ENCODE peak calls at places on chromosomes 13 and 19, in six cellular contexts. Q is brain microvascular endothelial cell, K is WTC11, L is AG04450, N is mesothelial cell of epicardium, F is heart right ventricle. T is an unnamed sample.
A peak's percentile ranks its signal among the peaks of the same experiment; 100 is the strongest.

GRCh38 chr13:57631607-57632275 is at the start of gene PCDH17:
- DNase-seq in K (peak; percentile 54), Q (peak; percentile 25), F (peak; percentile 73), L (no peak), N (peak; percentile 29), T (peak; percentile 50)

GRCh38 chr13:106281426-106281825 is 254.0 kb downstream of the EFNB2 start:
- DNase-seq in N (no peak), L (no peak), K (no peak), F (no peak), Q (no peak), T (no peak)

GRCh38 chr19:19402656-19403372 is 2.7 kb upstream of the GATAD2A start:
- DNase-seq in K (no peak), F (no peak), Q (no peak), L (no peak), N (no peak), T (no peak)

GRCh38 chr19:10001899-10002298 is 8.4 kb downstream of the COL5A3 start:
- DNase-seq in N (no peak), Q (no peak), F (peak; percentile 29), K (peak; percentile 75), L (no peak), T (no peak)

GRCh38 chr13:24251525-24251924 is 57.9 kb upstream of the C1QTNF9 start:
- DNase-seq in F (no peak), Q (no peak), N (no peak), K (no peak), L (no peak), T (no peak)

GRCh38 chr19:6723108-6723618 is 2.7 kb upstream of the C3 start:
- DNase-seq in F (no peak), N (no peak), L (no peak), Q (no peak), K (no peak), T (no peak)

GRCh38 chr19:35400773-35401100 is 29.9 kb downstream of the GPR42 start:
- DNase-seq in L (no peak), K (no peak), F (no peak), Q (no peak), N (no peak), T (no peak)

GRCh38 chr13:111066544-111066943 is 48.6 kb upstream of the ARHGEF7 start:
- DNase-seq in F (no peak), Q (no peak), L (no peak), K (no peak), N (no peak), T (no peak)

GRCh38 chr13:35144496-35144895 is 202.4 kb downstream of the NBEA start:
- DNase-seq in L (no peak), F (no peak), Q (peak; percentile 7), K (no peak), N (no peak), T (no peak)

GRCh38 chr13:20714161-20714560 is 10.7 kb downstream of the IL17D start:
- DNase-seq in Q (no peak), F (no peak), N (no peak), K (no peak), L (no peak), T (no peak)

GRCh38 chr19:50909240-50910070 is 1.7 kb downstream of the KLK4 start:
- DNase-seq in F (no peak), Q (peak; percentile 43), K (peak; percentile 100), L (no peak), N (peak; percentile 44), T (peak; percentile 88)

GRCh38 chr13:29845440-29846056 is 4.9 kb downstream of the UBL3 start:
- DNase-seq in F (no peak), Q (no peak), K (no peak), L (no peak), N (no peak), T (no peak)

GRCh38 chr13:47796816-47797215 is 204.3 kb downstream of the SUCLA2 start:
- DNase-seq in K (no peak), N (no peak), F (no peak), L (no peak), Q (no peak), T (no peak)

GRCh38 chr13:47790755-47791154 is 210.3 kb downstream of the SUCLA2 start:
- DNase-seq in N (no peak), Q (no peak), K (no peak), L (no peak), F (no peak), T (no peak)

GRCh38 chr13:47798194-47798593 is 202.9 kb downstream of the SUCLA2 start:
- DNase-seq in N (no peak), F (no peak), L (no peak), Q (no peak), K (no peak), T (no peak)

GRCh38 chr13:47798906-47799305 is 202.2 kb downstream of the SUCLA2 start:
- DNase-seq in F (no peak), K (no peak), Q (peak; percentile 24), L (no peak), N (no peak), T (no peak)

DNA sequence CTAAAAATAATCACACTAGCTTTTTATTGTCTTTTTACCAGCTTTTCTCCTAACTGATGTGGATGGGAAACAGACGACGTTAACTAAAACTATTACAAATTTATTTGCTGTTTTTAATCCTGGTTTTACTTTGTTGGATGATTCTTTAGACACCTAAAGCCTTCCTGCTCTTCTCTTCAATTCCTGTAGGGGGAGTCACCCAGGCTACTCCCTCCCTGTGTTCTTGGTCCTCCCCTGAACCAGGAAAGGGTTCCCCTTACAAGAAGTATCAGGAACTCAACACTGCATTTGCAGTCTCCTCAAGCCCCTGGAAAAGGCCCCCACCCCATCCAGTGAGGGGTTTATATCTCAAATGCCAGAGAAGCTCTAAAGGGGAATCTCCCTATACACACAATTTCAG is 206.1 kb downstream of the SUCLA2 start:
- DNase-seq in Q (peak; percentile 15), K (no peak), F (no peak), L (no peak), N (no peak), T (no peak)
- TF ChIP-seq CTCF in Q (peak; percentile 77), K (peak; percentile 51), F (no peak), L (peak; percentile 56), N (peak; percentile 29), T (peak; percentile 17)

GRCh38 chr13:87274209-87274819 is 396.9 kb upstream of the SLITRK5 start:
- DNase-seq in Q (no peak), F (peak; percentile 15), L (peak; percentile 10), N (no peak), K (peak; percentile 49), T (peak; percentile 47)

DNA sequence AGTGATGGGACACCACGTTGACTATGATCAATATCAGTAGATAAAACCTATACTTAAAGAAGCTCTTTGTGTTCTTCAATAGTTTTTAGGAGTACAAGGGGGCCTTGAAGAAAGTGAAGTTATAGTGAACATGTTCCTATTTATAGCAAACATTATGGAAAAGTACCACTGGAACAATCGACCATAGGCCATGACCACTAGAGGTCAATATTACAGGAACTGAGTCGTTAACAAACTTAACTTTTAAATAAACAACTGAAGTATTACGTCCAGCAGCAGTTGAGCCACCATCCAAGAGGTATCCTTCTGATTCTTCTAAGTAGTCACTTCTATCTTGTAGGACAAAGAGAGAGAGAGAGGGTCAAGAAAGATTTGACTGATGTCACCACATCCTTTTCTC is 391.0 kb upstream of the SLITRK5 start:
- DNase-seq in Q (no peak), N (no peak), L (no peak), K (no peak), F (no peak), T (no peak)
- TF ChIP-seq CTCF in Q (peak; percentile 23), N (no peak), L (peak; percentile 13), K (no peak), F (no peak), T (no peak)

GRCh38 chr13:114153485-114154080 is 21.2 kb upstream of the RASA3 start:
- DNase-seq in K (no peak), F (no peak), Q (no peak), N (no peak), L (no peak), T (no peak)
- TF ChIP-seq CTCF in K (no peak), F (no peak), Q (no peak), N (no peak), L (no peak), T (no peak)

GRCh38 chr19:30073152-30074000 is 131.3 kb downstream of the URI1 start:
- DNase-seq in F (no peak), Q (no peak), L (no peak), K (peak; percentile 32), N (no peak), T (peak; percentile 8)
- TF ChIP-seq CTCF in F (no peak), Q (no peak), L (no peak), K (no peak), N (no peak), T (no peak)

DNA sequence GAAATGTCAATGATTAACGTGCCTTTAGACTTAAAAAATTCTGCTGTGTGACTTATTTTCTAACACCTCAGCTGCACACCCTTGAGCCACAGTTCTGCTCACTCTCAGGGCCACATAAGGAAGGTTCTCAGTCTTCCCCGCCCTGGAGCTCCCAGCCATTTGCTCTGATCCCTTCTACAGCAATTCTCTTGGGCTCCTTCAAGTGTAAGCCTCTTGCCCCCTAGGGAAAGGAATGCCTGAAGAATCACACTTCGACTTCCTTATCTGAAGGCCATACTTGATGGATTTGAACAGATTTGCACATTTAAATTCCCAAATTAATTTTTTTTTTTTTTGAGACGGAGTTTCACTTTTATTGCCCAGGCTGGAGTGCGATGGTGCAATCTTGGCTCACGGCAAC is 44.2 kb downstream of the RASA3 start:
- DNase-seq in K (no peak), Q (no peak), F (no peak), N (no peak), L (no peak), T (no peak)
- TF ChIP-seq CTCF in K (no peak), Q (no peak), F (no peak), N (no peak), L (peak; percentile 5), T (no peak)

GRCh38 chr19:48363500-48363809 is 285 bp downstream of the TMEM143 start:
- DNase-seq in N (no peak), Q (no peak), F (no peak), K (no peak), L (no peak), T (no peak)

GRCh38 chr19:48363810-48364563 is at the start of the genes SYNGR4 and TMEM143:
- DNase-seq in N (peak; percentile 99), F (peak; percentile 99), K (peak; percentile 99), L (peak; percentile 99), Q (peak; percentile 99), T (peak; percentile 98)

GRCh38 chr19:48362716-48363499 is 832 bp downstream of the TMEM143 start:
- DNase-seq in F (peak; percentile 96), Q (peak; percentile 93), K (peak; percentile 98), N (peak; percentile 92), L (peak; percentile 82), T (peak; percentile 95)

GRCh38 chr19:48365602-48366001 is 1.4 kb downstream of the SYNGR4 start:
- DNase-seq in Q (no peak), N (no peak), K (no peak), F (no peak), L (no peak), T (no peak)

GRCh38 chr19:48364564-48365363 is 597 bp downstream of the SYNGR4 start:
- DNase-seq in F (peak; percentile 16), Q (no peak), L (no peak), N (no peak), K (no peak), T (no peak)
- TF ChIP-seq CTCF in F (no peak), Q (no peak), L (no peak), N (no peak), K (no peak), T (no peak)